ENCODE peak calls at places on chromosomes 6 and 20, in four cellular contexts. V is endodermal cell; R is activated CD4-positive, alpha-beta T cell treated with anti-CD3 and anti-CD28 coated beads, Interleukin-2, amount 10 ng/mL, durations not matched to agents 7 days and 5 days; Z is H7. X is an unnamed sample.

GRCh38 chr20:34017610-34018009 is 23.9 kb downstream of the RALY start:
- DNase-seq in V (no peak), R (no peak), Z (no peak), X (no peak)

GRCh38 chr6:34237722-34238506 is 1.2 kb downstream of the HMGA1 start:
- DNase-seq in V (peak), R (peak), Z (peak), X (peak)

GRCh38 chr6:125781307-125781868 is 9.4 kb upstream of the NCOA7 start:
- DNase-seq in V (no peak), R (peak), Z (no peak), X (peak)

GRCh38 chr6:41039060-41039998 is at the start of gene UNC5CL:
- DNase-seq in V (peak), R (peak), Z (peak), X (peak)

GRCh38 chr20:31605902-31606677 is 1.0 kb downstream of the ID1 start:
- DNase-seq in V (peak), R (no peak), Z (peak), X (peak)

GRCh38 chr6:158536084-158536890 is 23.6 kb upstream of the TMEM181 start:
- DNase-seq in V (peak), R (peak), Z (peak), X (peak)

GRCh38 chr6:167588181-167588919 is 238.4 kb upstream of the AFDN start:
- DNase-seq in V (peak), R (no peak), Z (peak), X (no peak)

GRCh38 chr6:35181933-35182612 is 31.7 kb upstream of the SCUBE3 start:
- DNase-seq in V (peak), R (no peak), Z (peak), X (peak)

GRCh38 chr20:62922451-62922921 is 3.8 kb downstream of the DIDO1 start:
- DNase-seq in V (peak), R (peak), Z (no peak), X (no peak)